ENCODE peak calls at places on chromosomes 6 and 20, in six cellular contexts. One of them, this sample, is unnamed.
A peak's percentile ranks its signal among the peaks of the same experiment; 100 is the strongest.

GRCh38 chr6:43706788-43707187 is 19.2 kb upstream of the MRPS18A start:
- DNase-seq in frontal cortex: no peak
- DNase-seq in NCI-H460: no peak
- DNase-seq in Daoy: peak; percentile 81
- DNase-seq in sciatic nerve: no peak
- DNase-seq in hypothalamus: no peak
- DNase-seq in this sample: no peak

GRCh38 chr6:1182722-1183521 is 129.0 kb upstream of the FOXQ1 start:
- DNase-seq in frontal cortex: no peak
- DNase-seq in NCI-H460: no peak
- DNase-seq in Daoy: no peak
- DNase-seq in sciatic nerve: no peak
- DNase-seq in hypothalamus: no peak
- DNase-seq in this sample: no peak

GRCh38 chr20:46232575-46232974 is 75.7 kb downstream of the CDH22 start:
- DNase-seq in frontal cortex: no peak
- DNase-seq in NCI-H460: no peak
- DNase-seq in Daoy: no peak
- DNase-seq in sciatic nerve: no peak
- DNase-seq in hypothalamus: no peak
- DNase-seq in this sample: no peak

GRCh38 chr20:36726168-36726567 is 19.7 kb downstream of the NDRG3 start:
- DNase-seq in frontal cortex: no peak
- DNase-seq in NCI-H460: no peak
- DNase-seq in Daoy: no peak
- DNase-seq in sciatic nerve: no peak
- DNase-seq in hypothalamus: no peak
- DNase-seq in this sample: no peak

GRCh38 chr6:12010635-12011275 is 1.4 kb upstream of the HIVEP1 start:
- DNase-seq in frontal cortex: no peak
- DNase-seq in NCI-H460: peak; percentile 43
- DNase-seq in Daoy: peak; percentile 77
- DNase-seq in sciatic nerve: peak; percentile 85
- DNase-seq in hypothalamus: peak; percentile 56
- DNase-seq in this sample: no peak

GRCh38 chr6:3661390-3661789 is 90.1 kb downstream of the PXDC1 start:
- DNase-seq in frontal cortex: no peak
- DNase-seq in NCI-H460: no peak
- DNase-seq in Daoy: no peak
- DNase-seq in sciatic nerve: no peak
- DNase-seq in hypothalamus: no peak
- DNase-seq in this sample: no peak

GRCh38 chr6:31769684-31770371 is 7.3 kb downstream of the VWA7 start:
- DNase-seq in frontal cortex: peak; percentile 65
- DNase-seq in NCI-H460: peak; percentile 51
- DNase-seq in Daoy: peak; percentile 78
- DNase-seq in sciatic nerve: no peak
- DNase-seq in hypothalamus: no peak
- DNase-seq in this sample: no peak

GRCh38 chr6:36124881-36125280 is 5.4 kb upstream of the MAPK13 start:
- DNase-seq in frontal cortex: no peak
- DNase-seq in NCI-H460: no peak
- DNase-seq in Daoy: no peak
- DNase-seq in sciatic nerve: no peak
- DNase-seq in hypothalamus: no peak
- DNase-seq in this sample: no peak

GRCh38 chr20:50980851-50981713 is 22.5 kb downstream of the MOCS3 start:
- DNase-seq in frontal cortex: peak; percentile 68
- DNase-seq in NCI-H460: peak; percentile 74
- DNase-seq in Daoy: peak; percentile 71
- DNase-seq in sciatic nerve: peak; percentile 75
- DNase-seq in hypothalamus: peak; percentile 51
- DNase-seq in this sample: peak; percentile 82

GRCh38 chr20:53547664-53548239 is 45.9 kb downstream of the ZNF217 start:
- DNase-seq in frontal cortex: peak; percentile 73
- DNase-seq in NCI-H460: peak; percentile 60
- DNase-seq in Daoy: peak; percentile 39
- DNase-seq in sciatic nerve: no peak
- DNase-seq in hypothalamus: peak; percentile 5
- DNase-seq in this sample: peak; percentile 98

GRCh38 chr6:146928503-146928902 is 275.7 kb upstream of the STXBP5 start:
- DNase-seq in frontal cortex: no peak
- DNase-seq in NCI-H460: no peak
- DNase-seq in Daoy: no peak
- DNase-seq in sciatic nerve: no peak
- DNase-seq in hypothalamus: no peak
- DNase-seq in this sample: no peak

GRCh38 chr6:23006656-23007055 is 437.3 kb downstream of the HDGFL1 start:
- DNase-seq in frontal cortex: no peak
- DNase-seq in NCI-H460: no peak
- DNase-seq in Daoy: no peak
- DNase-seq in sciatic nerve: no peak
- DNase-seq in hypothalamus: no peak
- DNase-seq in this sample: no peak

GRCh38 chr6:143215363-143215762 is 154.7 kb downstream of the AIG1 start:
- DNase-seq in frontal cortex: no peak
- DNase-seq in NCI-H460: no peak
- DNase-seq in Daoy: no peak
- DNase-seq in sciatic nerve: no peak
- DNase-seq in hypothalamus: no peak
- DNase-seq in this sample: no peak

GRCh38 chr6:168050225-168050796 is 28.7 kb downstream of the FRMD1 start:
- DNase-seq in frontal cortex: no peak
- DNase-seq in NCI-H460: no peak
- DNase-seq in Daoy: no peak
- DNase-seq in sciatic nerve: no peak
- DNase-seq in hypothalamus: no peak
- DNase-seq in this sample: no peak

GRCh38 chr20:22586645-22587310 is 2.4 kb upstream of the FOXA2 start:
- DNase-seq in frontal cortex: peak; percentile 36
- DNase-seq in NCI-H460: no peak
- DNase-seq in Daoy: peak; percentile 64
- DNase-seq in sciatic nerve: no peak
- DNase-seq in hypothalamus: no peak
- DNase-seq in this sample: no peak

GRCh38 chr20:45405566-45406259 is 2.4 kb upstream of the DBNDD2 start:
- DNase-seq in frontal cortex: peak; percentile 53
- DNase-seq in NCI-H460: no peak
- DNase-seq in Daoy: no peak
- DNase-seq in sciatic nerve: no peak
- DNase-seq in hypothalamus: no peak
- DNase-seq in this sample: no peak

GRCh38 chr6:73604461-73604860 is 49.3 kb downstream of the SLC17A5 start:
- DNase-seq in frontal cortex: no peak
- DNase-seq in NCI-H460: no peak
- DNase-seq in Daoy: no peak
- DNase-seq in sciatic nerve: no peak
- DNase-seq in hypothalamus: no peak
- DNase-seq in this sample: no peak

GRCh38 chr6:106037060-106037459 is 49.1 kb upstream of the PRDM1 start:
- DNase-seq in frontal cortex: no peak
- DNase-seq in NCI-H460: no peak
- DNase-seq in Daoy: no peak
- DNase-seq in sciatic nerve: no peak
- DNase-seq in hypothalamus: no peak
- DNase-seq in this sample: peak; percentile 76

GRCh38 chr20:19952392-19952791 is 64.8 kb upstream of the NAA20 start:
- DNase-seq in frontal cortex: no peak
- DNase-seq in NCI-H460: no peak
- DNase-seq in Daoy: peak; percentile 32
- DNase-seq in sciatic nerve: no peak
- DNase-seq in hypothalamus: no peak
- DNase-seq in this sample: no peak

GRCh38 chr20:60986757-60987156 is 265.3 kb upstream of the CDH4 start:
- DNase-seq in frontal cortex: no peak
- DNase-seq in NCI-H460: no peak
- DNase-seq in Daoy: no peak
- DNase-seq in sciatic nerve: no peak
- DNase-seq in hypothalamus: no peak
- DNase-seq in this sample: no peak

This sample was measured in HS-5.